ENCODE peak calls at places on chromosome 18, in seven cellular contexts. W is H9, G is H1, B is IMR-90, Y is neuronal stem cell, M is mesenchymal stem cell, T is trophoblast cell. O is an unnamed sample.
A peak's percentile ranks its signal among the peaks of the same experiment; 100 is the strongest.

GRCh38 chr18:7168408-7168807 is 50.8 kb upstream of the LAMA1 start:
- DNase-seq in T (no peak), G (no peak), W (no peak), Y (no peak), B (no peak), M (no peak), O (peak; percentile 68)

GRCh38 chr18:38867680-38868079 is 1302.1 kb upstream of the CELF4 start:
- DNase-seq in B (no peak), M (no peak), T (no peak), G (no peak), Y (no peak), W (no peak), O (no peak)

GRCh38 chr18:28147674-28148171 is 29.2 kb downstream of the CDH2 start:
- DNase-seq in G (no peak), Y (no peak), T (no peak), W (no peak), M (peak; percentile 95), B (peak; percentile 85), O (no peak)

GRCh38 chr18:65754121-65754520 is 3.3 kb downstream of the CDH7 start:
- DNase-seq in W (no peak), G (no peak), M (peak; percentile 46), B (no peak), T (no peak), Y (no peak), O (peak; percentile 74)

GRCh38 chr18:27652480-27653121 is 467.5 kb upstream of the CHST9 start:
- DNase-seq in M (peak; percentile 9), B (no peak), W (no peak), T (no peak), G (no peak), Y (no peak), O (no peak)

GRCh38 chr18:3012306-3012919 is 531 bp downstream of the LPIN2 start:
- DNase-seq in W (peak; percentile 50), B (peak; percentile 20), G (no peak), Y (no peak), T (no peak), M (peak; percentile 42), O (peak; percentile 33)

GRCh38 chr18:30457156-30457555 is 585.4 kb downstream of the DSC3 start:
- DNase-seq in Y (no peak), W (no peak), T (no peak), M (no peak), G (no peak), B (no peak), O (no peak)

GRCh38 chr18:29087616-29088246 is 910.8 kb upstream of the CDH2 start:
- DNase-seq in T (no peak), W (no peak), B (no peak), G (no peak), M (no peak), Y (no peak), O (no peak)

GRCh38 chr18:63476666-63477065 is at the start of gene SERPINB5:
- DNase-seq in T (peak; percentile 43), M (no peak), Y (no peak), W (peak; percentile 79), G (no peak), B (no peak), O (no peak)

GRCh38 chr18:78979058-78979680 is 449 bp upstream of the SALL3 start:
- DNase-seq in B (no peak), T (no peak), M (no peak), W (peak; percentile 72), G (no peak), Y (no peak), O (peak; percentile 66)

GRCh38 chr18:36411745-36412168 is 114.2 kb downstream of the FHOD3 start:
- DNase-seq in B (peak; percentile 19), Y (peak; percentile 12), M (peak; percentile 10), W (peak; percentile 78), T (no peak), G (no peak), O (peak; percentile 88)

GRCh38 chr18:24413148-24413547 is 13.3 kb upstream of the IMPACT start:
- DNase-seq in Y (no peak), T (no peak), M (no peak), B (no peak), G (no peak), W (peak; percentile 56), O (peak; percentile 65)

GRCh38 chr18:9913151-9913525 is 678 bp upstream of the VAPA start:
- DNase-seq in M (no peak), G (no peak), W (no peak), T (no peak), B (no peak), Y (no peak), O (no peak)

DNA sequence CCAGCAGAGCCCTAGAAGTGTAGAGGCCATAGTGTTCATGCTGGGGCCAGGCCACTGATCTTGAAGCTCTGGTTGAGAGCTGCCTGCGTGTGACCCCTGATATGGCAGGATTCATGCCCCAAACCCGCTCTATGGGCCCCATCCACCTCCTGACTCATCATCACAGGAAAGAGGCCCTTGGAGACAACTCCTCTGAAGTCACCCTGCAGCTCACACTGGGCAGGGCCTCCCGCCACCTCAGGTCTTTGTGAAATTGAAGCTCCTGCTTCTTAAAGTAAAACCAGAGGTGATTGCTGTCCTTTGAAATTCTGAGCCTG is 12.0 kb upstream of the TUBB6 start:
- DNase-seq in G (no peak), T (no peak), Y (no peak), B (peak; percentile 33), W (no peak), M (peak; percentile 80), O (no peak)
- H3K27ac ChIP-seq in G (no peak overlapping the region), T (no peak overlapping the region), Y (no peak overlapping the region), B (no peak overlapping the region), W (no peak overlapping the region), M (no peak overlapping the region), O (no peak overlapping the region)

GRCh38 chr18:70448588-70448987 is 159.7 kb downstream of the SOCS6 start:
- DNase-seq in Y (no peak), W (no peak), B (no peak), G (no peak), M (no peak), T (no peak), O (no peak)
- H3K23ac ChIP-seq in Y (no peak overlapping the region), W (no peak overlapping the region), B (no peak overlapping the region), G (no peak overlapping the region), M (no peak overlapping the region), T (no peak overlapping the region), O (no peak overlapping the region)

DNA sequence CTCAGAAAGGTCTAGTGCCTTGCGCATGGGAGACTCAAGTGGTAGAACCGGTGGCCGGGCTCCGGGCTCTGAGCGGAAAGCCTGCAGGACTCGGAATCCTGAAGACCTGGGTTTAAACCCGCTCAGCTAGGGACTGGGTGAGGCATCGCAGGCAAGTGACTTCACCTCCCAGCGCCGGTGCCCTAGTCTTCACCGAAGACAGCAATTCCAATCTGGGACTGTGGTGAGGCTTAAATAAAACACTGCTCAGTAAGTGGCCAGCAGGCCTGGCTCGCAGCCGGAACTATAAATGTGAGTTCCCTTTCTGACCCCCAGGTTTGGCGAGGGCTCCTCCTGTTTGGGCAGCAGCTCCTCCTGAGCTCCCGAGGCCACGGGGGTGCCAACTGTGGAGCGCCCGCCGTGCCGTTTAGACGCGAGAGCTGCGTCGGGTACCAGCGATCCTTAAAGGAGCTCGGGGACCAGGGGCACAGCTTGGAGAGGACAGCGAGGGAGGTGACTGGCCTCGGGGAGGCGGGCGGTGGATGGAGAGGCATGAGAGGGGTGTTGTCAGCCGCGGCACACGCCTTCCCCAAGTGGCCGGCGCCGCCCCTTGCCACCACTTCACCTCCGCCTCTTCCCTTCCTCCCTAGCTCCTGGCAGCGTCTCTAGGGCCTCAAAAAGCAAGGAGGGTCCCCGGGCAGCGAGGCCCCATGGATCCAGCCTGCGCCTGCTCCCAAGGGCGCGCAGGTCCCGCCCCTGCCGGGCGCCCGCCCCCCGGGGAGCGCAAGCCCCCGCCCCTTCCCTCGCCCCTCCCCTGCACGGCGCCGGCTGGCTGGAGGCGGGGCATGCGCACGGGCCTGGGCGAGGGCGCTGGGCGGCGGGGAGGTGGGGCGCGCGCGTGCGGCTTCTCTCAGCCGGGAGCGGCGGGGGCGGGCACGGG is 736 bp upstream of the MTCL1 start:
- DNase-seq in M (peak; percentile 87), G (no peak), B (peak; percentile 88), W (peak; percentile 84), T (peak; percentile 65), Y (peak; percentile 81), O (peak; percentile 85)
- H4K8ac ChIP-seq in M (peak overlapping the region; percentile 66), G (peak overlapping the region; percentile 66), B (peak overlapping the region; percentile 92), W (no peak overlapping the region), T (peak overlapping the region; percentile 18), Y (no peak overlapping the region), O (no peak overlapping the region)

GRCh38 chr18:76618721-76619120 is 123.7 kb upstream of the ZNF516 start:
- DNase-seq in W (no peak), G (no peak), B (no peak), M (no peak), T (no peak), Y (no peak), O (no peak)

GRCh38 chr18:76620326-76620813 is 125.3 kb upstream of the ZNF516 start:
- DNase-seq in Y (peak; percentile 72), W (peak; percentile 86), T (no peak), M (peak; percentile 85), G (no peak), B (peak; percentile 77), O (peak; percentile 90)

GRCh38 chr18:76621782-76622495 is 126.9 kb upstream of the ZNF516 start:
- DNase-seq in W (no peak), T (no peak), G (no peak), Y (no peak), M (peak; percentile 69), B (peak; percentile 62), O (no peak)

GRCh38 chr18:76619342-76620315 is 124.6 kb upstream of the ZNF516 start:
- DNase-seq in Y (peak; percentile 77), W (peak; percentile 81), M (peak; percentile 53), T (no peak), G (no peak), B (peak; percentile 58), O (peak; percentile 78)

GRCh38 chr18:76621184-76621583 is 126.1 kb upstream of the ZNF516 start:
- DNase-seq in W (no peak), B (peak; percentile 38), G (no peak), M (peak; percentile 78), T (no peak), Y (no peak), O (peak; percentile 7)
- H3K27ac ChIP-seq in W (no peak overlapping the region), B (no peak overlapping the region), G (no peak overlapping the region), M (no peak overlapping the region), T (no peak overlapping the region), Y (no peak overlapping the region), O (no peak overlapping the region)

GRCh38 chr18:42275138-42275535 is 320.1 kb downstream of the PIK3C3 start:
- DNase-seq in G (no peak), M (no peak), Y (no peak), B (no peak), T (no peak), W (no peak), O (no peak)
- H3K23ac ChIP-seq in G (no peak overlapping the region), M (no peak overlapping the region), Y (no peak overlapping the region), B (no peak overlapping the region), T (no peak overlapping the region), W (no peak overlapping the region), O (no peak overlapping the region)